ENCODE peak calls at places on chromosome 6, in four cellular contexts. Z is SK-N-SH, Q is GM12878, B is fibroblast of lung. J is an unnamed sample.

GRCh38 chr6:53358440-53359087 is 9.8 kb upstream of the ELOVL5 start:
- DNase-seq in Q (no peak), Z (no peak), B (no peak), J (no peak)

GRCh38 chr6:12208190-12208589 is 82.0 kb upstream of the EDN1 start:
- DNase-seq in B (peak), Z (no peak), Q (no peak), J (peak)

GRCh38 chr6:90266845-90267621 is 29.6 kb downstream of the BACH2 start:
- DNase-seq in B (no peak), Z (no peak), Q (no peak), J (no peak)

GRCh38 chr6:56904068-56904467 is 50.8 kb upstream of the BEND6 start:
- DNase-seq in Z (no peak), B (no peak), Q (no peak), J (no peak)

GRCh38 chr6:143743256-143744166 is 65.7 kb downstream of the PHACTR2 start:
- DNase-seq in Q (no peak), Z (no peak), B (peak), J (peak)

GRCh38 chr6:61809004-61809595 is 476.9 kb downstream of the KHDRBS2 start:
- DNase-seq in B (no peak), Q (no peak), Z (peak), J (peak)

GRCh38 chr6:102619585-102619984 is 1226.1 kb downstream of the GRIK2 start:
- DNase-seq in Q (no peak), B (peak), Z (peak), J (peak)

GRCh38 chr6:2744206-2744771 is 6.4 kb downstream of the MYLK4 start:
- DNase-seq in Z (peak), Q (no peak), B (peak), J (peak)

GRCh38 chr6:29750709-29751108 is 27.5 kb downstream of the HLA-F start:
- DNase-seq in B (no peak), Z (no peak), Q (no peak), J (no peak)

GRCh38 chr6:33624856-33625255 is 3.7 kb downstream of the ITPR3 start:
- DNase-seq in Q (no peak), B (no peak), Z (no peak), J (no peak)
- H3K9ac ChIP-seq in Q (no peak), B (no peak), Z (no peak), J (no peak)

DNA sequence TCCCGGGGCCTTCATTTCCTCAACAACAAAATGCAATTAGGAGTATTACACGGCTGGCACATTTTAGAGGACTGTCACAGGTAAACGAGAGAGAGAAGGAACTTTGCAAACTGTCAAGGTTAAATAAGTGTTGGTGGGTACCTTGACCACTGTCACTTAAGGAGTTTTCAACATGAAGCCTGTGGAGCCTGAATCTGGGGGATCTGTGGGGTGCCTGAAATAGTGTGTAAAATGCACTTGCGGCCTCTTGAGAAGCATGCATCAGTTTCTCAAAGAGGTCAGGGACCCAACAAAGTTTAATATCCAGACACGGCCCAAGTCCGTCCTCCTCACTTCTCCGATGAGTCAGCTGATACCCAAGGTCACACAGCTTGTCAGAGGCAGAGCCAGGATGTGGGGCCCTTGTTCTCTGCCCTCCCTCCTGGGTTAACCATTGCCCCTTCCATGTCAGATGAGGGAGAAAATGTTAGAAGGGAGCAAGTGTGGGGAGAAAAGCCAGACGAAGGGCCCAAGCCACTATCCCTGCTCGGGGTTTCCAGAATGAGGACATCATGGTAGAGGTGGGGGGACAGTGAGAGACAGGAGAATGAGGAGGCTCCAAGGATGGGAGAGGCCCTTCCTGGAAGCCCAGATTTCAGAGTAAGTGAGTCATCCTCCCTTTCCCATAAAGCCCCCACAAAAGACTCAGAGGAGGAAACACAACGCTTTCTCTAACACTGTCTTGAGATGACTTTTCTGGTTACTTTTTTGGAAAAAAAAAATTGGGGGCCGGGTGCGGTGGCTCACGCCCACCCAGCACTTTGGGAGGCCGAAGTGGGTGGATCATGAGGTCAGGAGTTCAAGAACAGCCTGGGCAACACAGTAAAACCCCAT is 42.2 kb downstream of the C6orf132 start:
- DNase-seq in Q (no peak), B (peak), Z (no peak), J (peak)
- H3K9ac ChIP-seq in Q (no peak), B (peak), Z (no peak), J (peak)

GRCh38 chr6:106745824-106746610 is 116.6 kb downstream of the QRSL1 start:
- DNase-seq in Q (no peak), B (peak), Z (no peak), J (no peak)
- H3K9ac ChIP-seq in Q (no peak), B (no peak), Z (no peak), J (no peak)

GRCh38 chr6:28337103-28337520 is 1.2 kb upstream of the ZSCAN31 start:
- DNase-seq in Z (no peak), Q (no peak), B (no peak), J (no peak)
- H3K9ac ChIP-seq in Z (peak), Q (peak), B (no peak), J (no peak)

DNA sequence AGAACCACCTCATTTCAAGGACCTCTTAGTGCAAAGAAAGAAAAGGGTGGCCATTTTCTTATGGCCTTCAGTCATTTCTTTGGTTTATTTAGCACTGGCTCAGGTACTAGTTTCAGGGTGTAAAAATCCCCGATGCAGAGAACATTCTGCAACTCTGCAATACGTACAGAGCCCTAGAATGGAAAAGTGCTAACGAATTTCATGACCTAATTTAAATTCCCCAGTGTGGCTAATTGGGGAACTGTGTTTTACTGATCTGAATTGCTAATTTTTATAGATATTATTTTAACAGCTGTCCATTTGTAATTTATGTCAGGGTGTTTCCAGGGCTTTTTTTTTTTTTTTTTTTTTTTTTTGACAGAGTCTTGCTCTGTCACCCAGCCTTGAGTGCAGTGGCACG is 160.7 kb downstream of the UST start:
- DNase-seq in B (no peak), Q (no peak), Z (no peak), J (no peak)
- H3K9ac ChIP-seq in B (no peak), Q (no peak), Z (no peak), J (no peak)

DNA sequence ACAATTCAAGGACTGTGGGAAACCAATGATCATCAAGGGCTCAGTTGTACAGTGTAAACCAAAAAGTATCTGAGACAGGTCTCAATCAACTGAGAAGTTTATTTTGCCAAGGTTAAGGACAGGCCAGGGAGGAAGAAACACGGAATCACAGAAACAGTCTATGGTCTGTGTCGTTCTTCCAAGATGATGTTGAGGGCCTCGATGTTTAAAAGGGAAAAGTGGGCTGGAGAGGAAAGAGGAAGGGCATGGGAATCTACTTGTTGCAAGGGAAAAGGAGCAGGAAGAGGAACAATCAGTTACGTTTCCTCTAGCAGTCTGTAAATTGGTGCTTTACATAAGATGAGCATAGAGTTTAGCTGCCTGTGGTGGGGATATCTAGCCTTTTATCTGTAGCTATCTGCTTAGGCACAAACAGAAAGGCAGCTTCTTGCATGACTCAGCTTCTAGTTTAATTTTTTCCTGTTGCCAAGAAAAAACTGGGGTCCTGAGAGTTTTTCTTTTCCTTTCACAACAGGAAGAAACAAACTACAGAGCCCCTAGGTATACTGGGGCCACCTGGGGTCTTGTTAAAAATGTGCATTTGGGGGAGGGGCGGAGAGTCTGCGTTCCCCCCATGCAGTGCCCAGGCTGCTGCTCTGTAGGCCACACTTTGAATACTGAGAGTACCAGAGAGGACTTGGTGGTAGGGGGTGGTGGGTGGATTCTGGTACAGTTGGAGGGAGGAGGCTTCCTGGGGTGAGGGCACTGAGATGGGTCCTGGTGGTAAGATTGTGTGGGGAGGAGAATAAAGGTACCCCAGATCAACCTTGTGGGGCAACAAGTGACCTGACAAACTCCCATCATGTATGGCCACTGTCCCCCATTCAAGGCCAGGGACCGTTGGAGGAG is 35.3 kb upstream of the EZR start:
- DNase-seq in Q (no peak), B (peak), Z (no peak), J (peak)
- H3K9ac ChIP-seq in Q (no peak), B (no peak), Z (peak), J (no peak)

GRCh38 chr6:13471184-13471583 is 16.2 kb downstream of the GFOD1 start:
- DNase-seq in B (no peak), Q (no peak), Z (no peak), J (no peak)
- H3K9ac ChIP-seq in B (no peak), Q (no peak), Z (no peak), J (no peak)

GRCh38 chr6:160882741-160883340 is 108.7 kb upstream of the MAP3K4 start:
- DNase-seq in Z (no peak), Q (no peak), B (peak), J (peak)
- H3K9ac ChIP-seq in Z (no peak), Q (no peak), B (no peak), J (peak)

J was measured in GM23248.